ENCODE peak calls at places on chromosomes 3 and 15, in eight cellular contexts. A is prostate gland, I is breast epithelium, N is suprapubic skin, V is GM12891, G is sigmoid colon, P is GM12878, U is stomach. Q is an unnamed sample.

GRCh38 chr3:153595186-153595815 is 433.3 kb downstream of the RAP2B start:
- DNase-seq in A (no peak), I (no peak), N (no peak), V (no peak), G (no peak), P (no peak), U (no peak), Q (no peak)

GRCh38 chr15:66785637-66786036 is 83.6 kb downstream of the SMAD6 start:
- DNase-seq in A (no peak), I (no peak), N (no peak), V (no peak), G (no peak), P (no peak), U (no peak), Q (no peak)

GRCh38 chr3:57943525-57944312 is 64.5 kb upstream of the FLNB start:
- DNase-seq in A (no peak), I (no peak), N (no peak), V (no peak), G (no peak), P (no peak), U (no peak), Q (no peak)

GRCh38 chr3:14174483-14174882 is 3.9 kb downstream of the XPC start:
- DNase-seq in A (no peak), I (no peak), N (no peak), V (no peak), G (no peak), P (no peak), U (no peak), Q (no peak)

GRCh38 chr15:89143503-89144162 is 55.4 kb downstream of the ABHD2 start:
- DNase-seq in A (no peak), I (no peak), N (no peak), V (no peak), G (no peak), P (peak), U (no peak), Q (no peak)

GRCh38 chr15:23797747-23798157 is 110.6 kb upstream of the NDN start:
- DNase-seq in A (no peak), I (no peak), N (no peak), V (no peak), G (no peak), P (no peak), U (no peak), Q (no peak)

GRCh38 chr15:63312286-63312685 is 34.9 kb downstream of the APH1B start:
- DNase-seq in A (no peak), I (no peak), N (no peak), V (no peak), G (no peak), P (no peak), U (no peak), Q (no peak)

GRCh38 chr3:3603351-3603750 is 195.9 kb upstream of the LRRN1 start:
- DNase-seq in A (no peak), I (no peak), N (no peak), V (no peak), G (no peak), P (no peak), U (no peak), Q (no peak)

GRCh38 chr3:37271636-37272035 is 97.3 kb upstream of the LRRFIP2 start:
- DNase-seq in A (no peak), I (no peak), N (no peak), V (no peak), G (no peak), P (no peak), U (no peak), Q (no peak)

GRCh38 chr3:61876797-61877196 is 315.4 kb downstream of the PTPRG start:
- DNase-seq in A (no peak), I (no peak), N (no peak), V (no peak), G (no peak), P (no peak), U (no peak), Q (no peak)

GRCh38 chr3:99499235-99499798 is 139.1 kb upstream of the COL8A1 start:
- DNase-seq in A (no peak), I (no peak), N (no peak), V (no peak), G (no peak), P (peak), U (peak), Q (no peak)

GRCh38 chr15:96330064-96330449 is 443 bp upstream of the NR2F2 start:
- DNase-seq in A (no peak), I (no peak), N (peak), V (no peak), G (peak), P (no peak), U (no peak), Q (peak)

GRCh38 chr15:91696981-91697380 is 156.5 kb upstream of the SLCO3A1 start:
- DNase-seq in A (no peak), I (no peak), N (no peak), V (no peak), G (no peak), P (no peak), U (no peak), Q (no peak)

GRCh38 chr3:177835917-177836316 is 638.6 kb upstream of the TBL1XR1 start:
- DNase-seq in A (no peak), I (no peak), N (no peak), V (no peak), G (no peak), P (no peak), U (no peak), Q (no peak)

GRCh38 chr3:43185656-43186375 is 79.9 kb upstream of the POMGNT2 start:
- DNase-seq in A (no peak), I (no peak), N (no peak), V (no peak), G (no peak), P (no peak), U (no peak), Q (no peak)

GRCh38 chr15:70101459-70102113 is 3.9 kb upstream of the TLE3 start:
- DNase-seq in A (peak), I (peak), N (no peak), V (no peak), G (peak), P (no peak), U (peak), Q (peak)
- TF ChIP-seq POLR2AphosphoS5 in A (peak), I (no peak), N (no peak), V (no peak), G (peak), P (no peak), U (no peak), Q (peak)

DNA sequence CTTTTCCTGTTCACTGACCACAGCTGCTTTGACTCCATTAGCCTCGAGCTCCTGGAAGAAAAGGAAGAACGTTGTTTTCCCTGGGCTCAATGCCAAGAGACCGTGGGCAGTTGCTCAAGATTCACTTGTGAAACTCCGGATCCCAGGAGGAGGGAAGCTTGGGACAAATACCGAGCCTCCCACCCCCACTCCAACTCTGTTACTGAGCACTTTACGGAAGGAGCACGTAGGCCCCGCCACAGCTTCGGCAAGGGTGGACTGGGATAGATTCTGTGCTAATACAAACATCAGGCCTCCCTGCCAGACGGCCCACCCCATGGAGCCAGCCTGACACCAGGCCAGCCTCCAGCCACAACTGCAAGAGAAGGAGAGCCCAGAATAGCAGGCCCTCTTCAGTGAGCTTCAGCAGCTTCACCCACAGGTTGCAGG is 10.7 kb upstream of the FANCD2 start:
- DNase-seq in A (peak), I (peak), N (peak), V (no peak), G (peak), P (no peak), U (peak), Q (peak)
- TF ChIP-seq POLR2AphosphoS5 in A (peak), I (peak), N (no peak), V (no peak), G (peak), P (no peak), U (no peak), Q (no peak)

GRCh38 chr15:70061696-70062270 is 35.9 kb downstream of the TLE3 start:
- DNase-seq in A (no peak), I (no peak), N (no peak), V (no peak), G (peak), P (no peak), U (no peak), Q (no peak)

GRCh38 chr15:70061086-70061370 is 36.7 kb downstream of the TLE3 start:
- DNase-seq in A (no peak), I (no peak), N (no peak), V (no peak), G (no peak), P (no peak), U (no peak), Q (no peak)

GRCh38 chr15:70063992-70064379 is 33.7 kb downstream of the TLE3 start:
- DNase-seq in A (no peak), I (no peak), N (no peak), V (no peak), G (no peak), P (no peak), U (no peak), Q (no peak)

GRCh38 chr15:70063284-70063991 is 34.3 kb downstream of the TLE3 start:
- DNase-seq in A (no peak), I (no peak), N (no peak), V (no peak), G (no peak), P (no peak), U (no peak), Q (no peak)

GRCh38 chr15:70062321-70062956 is 35.3 kb downstream of the TLE3 start:
- DNase-seq in A (peak), I (peak), N (no peak), V (no peak), G (peak), P (no peak), U (peak), Q (peak)
- TF ChIP-seq POLR2AphosphoS5 in A (peak), I (no peak), N (no peak), V (no peak), G (peak), P (no peak), U (no peak), Q (peak)

DNA sequence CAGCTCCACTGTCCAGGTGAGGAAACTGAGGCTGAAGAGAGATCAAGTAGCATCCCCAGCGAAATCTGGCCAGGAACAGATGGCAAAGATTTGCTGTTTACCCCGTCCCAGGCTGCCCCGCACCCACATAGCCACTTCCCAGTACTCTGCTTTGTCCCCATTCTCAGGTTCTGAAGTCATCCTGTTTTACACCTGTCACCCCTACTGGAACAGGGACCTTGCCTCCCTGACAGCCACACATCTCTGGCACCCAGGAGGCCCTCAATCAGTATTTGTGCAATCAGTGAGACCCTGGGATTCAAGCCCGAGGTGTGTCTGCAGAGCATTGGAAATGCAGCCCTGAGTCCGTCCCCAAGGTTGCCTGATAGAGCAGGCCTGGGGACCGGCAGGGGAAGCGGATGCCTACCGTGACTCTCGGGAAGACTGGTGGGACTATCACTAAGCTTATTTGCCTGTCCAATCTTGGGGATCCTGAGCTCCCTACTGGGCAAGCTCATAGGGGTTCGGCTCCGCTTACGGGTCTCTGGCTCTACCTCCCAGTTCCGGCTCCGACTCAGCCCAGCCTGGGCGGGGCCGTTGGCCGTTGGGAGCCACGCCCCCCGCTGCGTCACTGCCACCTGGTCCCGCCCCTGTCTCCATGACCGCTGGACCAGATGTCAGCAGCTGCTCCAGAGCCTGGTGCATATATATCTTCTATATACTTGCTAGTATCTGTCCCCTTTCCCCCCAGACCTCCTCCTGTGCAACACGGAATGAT is 17.5 kb upstream of the FANCD2 start:
- DNase-seq in A (peak), I (peak), N (peak), V (peak), G (peak), P (no peak), U (peak), Q (peak)
- TF ChIP-seq POLR2AphosphoS5 in A (peak), I (peak), N (no peak), V (no peak), G (peak), P (no peak), U (peak), Q (peak)

DNA sequence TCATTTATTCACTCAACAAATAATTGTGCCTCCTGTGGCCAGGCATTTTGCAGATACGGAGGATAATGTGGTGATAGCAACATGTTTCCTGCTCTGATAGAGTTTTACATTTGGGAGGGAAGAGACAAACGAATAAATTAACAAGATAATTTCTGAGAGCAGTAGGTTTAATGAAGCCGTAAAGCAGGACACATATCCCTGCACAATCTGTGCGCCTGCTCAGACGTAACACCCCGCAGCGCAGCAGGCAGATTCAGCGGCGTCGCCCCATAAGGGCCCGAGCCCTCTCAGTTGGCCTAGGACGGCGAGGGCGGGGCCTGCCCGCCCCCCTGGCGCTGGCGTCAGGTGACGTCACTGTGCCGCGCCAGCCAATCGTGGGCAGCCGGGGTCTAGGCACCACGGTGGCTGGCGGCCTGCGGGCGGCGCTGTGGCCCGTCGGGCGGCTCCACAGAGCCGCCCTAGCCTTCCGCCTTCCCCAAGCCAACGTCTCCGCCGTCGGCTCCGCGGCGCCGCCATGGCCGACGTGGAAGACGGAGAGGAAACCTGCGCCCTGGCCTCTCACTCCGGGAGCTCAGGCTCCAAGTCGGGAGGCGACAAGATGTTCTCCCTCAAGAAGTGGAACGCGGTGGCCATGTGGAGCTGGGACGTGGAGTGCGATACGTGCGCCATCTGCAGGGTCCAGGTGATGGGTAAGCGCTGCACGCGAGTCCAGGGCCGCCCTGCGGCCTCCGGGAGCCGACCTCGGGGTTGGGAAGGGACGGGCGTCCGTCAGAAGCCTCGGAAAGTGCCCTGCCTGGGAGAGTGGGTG is at the start of gene RNF7:
- DNase-seq in A (peak), I (peak), N (peak), V (peak), G (peak), P (peak), U (peak), Q (peak)
- TF ChIP-seq POLR2AphosphoS5 in A (peak), I (peak), N (peak), V (peak), G (peak), P (peak), U (peak), Q (peak)